ENCODE peak calls at places on chromosome 21, in eight cellular contexts. A is lower lobe of right lung; F is adrenal gland; H is CD8-positive, alpha-beta T cell; X is astrocyte of the cerebellum; R is kidney; L is SK-N-SH; Z is hepatocyte. Y is an unnamed sample.
A peak's percentile ranks its signal among the peaks of the same experiment; 100 is the strongest.

GRCh38 chr21:27581168-27581567 is 614.3 kb upstream of the ADAMTS5 start:
- DNase-seq in A (no peak), F (no peak), H (no peak), X (no peak), R (no peak), L (no peak), Z (no peak), Y (peak; percentile 49)

GRCh38 chr21:25979845-25980433 is 190.6 kb downstream of the APP start:
- DNase-seq in A (no peak), F (no peak), H (no peak), X (no peak), R (no peak), L (no peak), Z (no peak), Y (no peak)

GRCh38 chr21:35222021-35222420 is 172.9 kb upstream of the RUNX1 start:
- DNase-seq in A (no peak), F (no peak), H (no peak), X (no peak), R (no peak), L (no peak), Z (no peak), Y (no peak)

GRCh38 chr21:42189860-42190491 is 29.0 kb upstream of the ABCG1 start:
- DNase-seq in A (no peak), F (peak; percentile 50), H (no peak), X (no peak), R (no peak), L (no peak), Z (no peak), Y (peak; percentile 14)

GRCh38 chr21:35476616-35477395 is 427.7 kb upstream of the RUNX1 start:
- DNase-seq in A (no peak), F (no peak), H (no peak), X (peak; percentile 34), R (no peak), L (no peak), Z (no peak), Y (peak; percentile 73)

GRCh38 chr21:42580076-42580792 is 66.6 kb downstream of the SLC37A1 start:
- DNase-seq in A (no peak), F (no peak), H (no peak), X (no peak), R (peak; percentile 48), L (no peak), Z (no peak), Y (no peak)

GRCh38 chr21:31052489-31053142 is 14.3 kb upstream of the KRTAP19-8 start:
- DNase-seq in A (no peak), F (no peak), H (no peak), X (no peak), R (no peak), L (no peak), Z (no peak), Y (no peak)

GRCh38 chr21:35319684-35320083 is 270.6 kb upstream of the RUNX1 start:
- DNase-seq in A (no peak), F (no peak), H (no peak), X (no peak), R (no peak), L (no peak), Z (no peak), Y (no peak)

GRCh38 chr21:25496825-25497482 is 110.3 kb downstream of the MRPL39 start:
- DNase-seq in A (no peak), F (no peak), H (no peak), X (peak; percentile 16), R (no peak), L (no peak), Z (no peak), Y (peak; percentile 27)

GRCh38 chr21:29125979-29126378 is 4.5 kb upstream of the MAP3K7CL start:
- DNase-seq in A (no peak), F (no peak), H (no peak), X (no peak), R (no peak), L (no peak), Z (no peak), Y (no peak)

GRCh38 chr21:46226920-46227599 is 1.5 kb downstream of the LSS start:
- DNase-seq in A (no peak), F (no peak), H (no peak), X (no peak), R (no peak), L (no peak), Z (peak; percentile 36), Y (peak; percentile 55)

GRCh38 chr21:42125571-42126544 is 54.7 kb downstream of the UMODL1 start:
- DNase-seq in A (no peak), F (no peak), H (no peak), X (no peak), R (peak; percentile 59), L (no peak), Z (peak; percentile 61), Y (peak; percentile 69)

GRCh38 chr21:40386301-40386911 is 460.6 kb downstream of the DSCAM start:
- DNase-seq in A (peak; percentile 67), F (peak; percentile 81), H (no peak), X (no peak), R (peak; percentile 84), L (peak; percentile 78), Z (peak; percentile 86), Y (no peak)

GRCh38 chr21:38712076-38712475 is 93.7 kb upstream of the ETS2 start:
- DNase-seq in A (no peak), F (peak; percentile 57), H (no peak), X (peak; percentile 23), R (no peak), L (peak; percentile 36), Z (peak; percentile 59), Y (peak; percentile 54)

GRCh38 chr21:38798481-38798882 is 7.2 kb upstream of the ETS2 start:
- DNase-seq in A (no peak), F (no peak), H (no peak), X (no peak), R (peak; percentile 91), L (peak; percentile 40), Z (peak; percentile 88), Y (no peak)

GRCh38 chr21:18954415-18954972 is 550.9 kb upstream of the TMPRSS15 start:
- DNase-seq in A (no peak), F (no peak), H (no peak), X (no peak), R (no peak), L (no peak), Z (peak; percentile 55), Y (no peak)

GRCh38 chr21:41692216-41692615 is 74.6 kb downstream of the RIPK4 start:
- DNase-seq in A (no peak), F (no peak), H (no peak), X (no peak), R (no peak), L (no peak), Z (peak; percentile 3), Y (no peak)

GRCh38 chr21:29078884-29079765 is 5.7 kb upstream of the CCT8 start:
- DNase-seq in A (peak; percentile 52), F (peak; percentile 74), H (peak; percentile 69), X (no peak), R (no peak), L (no peak), Z (no peak), Y (no peak)

DNA sequence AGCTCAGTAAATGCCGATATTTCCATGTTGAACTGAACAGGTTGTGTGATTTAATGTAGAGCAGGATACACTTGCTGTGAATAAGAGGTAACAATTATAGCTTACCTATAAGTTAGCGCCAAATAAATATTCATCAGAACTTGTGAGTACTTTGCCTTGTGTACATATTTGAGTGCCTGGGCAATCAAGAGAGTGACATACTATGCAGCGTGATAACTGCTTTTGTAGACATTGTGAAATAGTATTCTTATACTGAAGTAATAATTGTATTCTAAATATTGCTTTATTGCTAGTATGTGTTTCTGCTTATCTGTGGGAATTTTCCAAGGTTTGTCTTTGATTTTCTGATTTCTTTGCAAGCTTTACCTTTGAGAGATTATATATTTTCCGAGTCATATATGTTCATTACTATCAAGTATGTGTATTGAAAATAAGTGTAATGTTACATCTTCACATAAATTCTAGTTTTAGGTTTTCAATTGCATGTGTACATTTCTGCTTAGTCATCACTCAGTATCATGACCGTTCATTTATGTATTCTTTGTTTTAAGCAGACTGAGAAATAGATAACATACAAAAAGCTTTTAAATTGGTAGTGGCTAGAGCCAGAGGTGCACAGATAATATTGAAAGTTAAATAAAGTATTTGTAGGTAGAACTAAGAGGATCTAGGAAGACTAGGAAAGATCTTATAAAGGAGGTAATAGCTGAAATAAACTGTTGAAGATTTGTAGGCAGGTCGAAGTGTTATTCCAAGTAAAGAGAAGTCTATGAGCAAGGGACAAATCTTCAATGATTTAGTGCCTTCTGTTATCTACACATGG is 19.5 kb downstream of the USP25 start:
- DNase-seq in A (no peak), F (no peak), H (no peak), X (no peak), R (no peak), L (no peak), Z (peak; percentile 7), Y (no peak)
- H3K4me3 ChIP-seq in A (no peak overlapping the region), F (no peak overlapping the region), H (no peak overlapping the region), X (no peak overlapping the region), R (no peak overlapping the region), L (no peak overlapping the region), Z (no peak overlapping the region), Y (no peak overlapping the region)

DNA sequence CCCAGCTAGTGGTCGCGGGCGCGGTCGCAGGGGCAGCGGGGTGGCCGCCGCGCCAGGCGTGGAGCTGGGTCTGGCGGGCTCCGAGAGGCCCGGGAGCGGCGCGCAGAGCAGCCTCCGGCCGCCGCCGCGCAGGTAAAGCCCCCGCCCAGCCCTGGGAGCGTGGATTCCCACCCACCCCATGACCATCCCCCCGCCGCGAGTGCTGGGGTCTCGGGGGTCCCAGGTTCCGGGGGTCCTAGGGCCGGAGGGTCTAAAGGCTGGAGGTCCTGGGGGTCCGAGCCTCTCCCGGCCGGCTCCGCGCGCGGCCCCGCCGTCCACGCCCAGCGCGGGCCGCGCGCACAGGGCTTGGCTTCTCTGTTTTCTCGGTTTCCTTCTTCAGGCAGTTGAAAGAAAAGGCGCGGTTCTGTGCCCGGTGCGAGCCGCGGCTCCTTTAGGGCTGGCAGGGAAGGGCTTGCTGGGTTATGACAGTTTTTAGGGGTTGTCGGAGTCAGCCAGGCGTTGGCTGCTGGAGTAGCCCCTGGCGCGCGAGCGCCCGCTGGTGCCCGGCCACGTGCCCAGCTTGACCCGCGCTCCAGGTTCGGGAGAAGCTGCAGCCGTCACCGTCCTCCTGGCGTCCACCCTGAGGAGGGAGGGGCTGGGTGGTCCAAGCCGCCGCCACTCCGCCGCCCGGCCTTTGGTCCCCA is 355 bp downstream of the LRRC3 start:
- DNase-seq in A (peak; percentile 76), F (peak; percentile 62), H (peak; percentile 60), X (no peak), R (peak; percentile 75), L (peak; percentile 82), Z (peak; percentile 69), Y (peak; percentile 25)
- TF ChIP-seq CTCF in A (peak; percentile 31), F (no peak), H (no peak), X (no peak), R (peak; percentile 12), L (peak; percentile 45), Z (peak; percentile 37), Y (peak; percentile 25)

GRCh38 chr21:44486302-44486701 is 31.0 kb downstream of the LRRC3 start:
- DNase-seq in A (no peak), F (no peak), H (no peak), X (no peak), R (no peak), L (no peak), Z (no peak), Y (no peak)
- H3K4me3 ChIP-seq in A (peak overlapping the region; percentile 36), F (no peak overlapping the region), H (no peak overlapping the region), X (no peak overlapping the region), R (no peak overlapping the region), L (peak overlapping the region; percentile 52), Z (peak overlapping the region; percentile 50), Y (peak overlapping the region; percentile 53)

DNA sequence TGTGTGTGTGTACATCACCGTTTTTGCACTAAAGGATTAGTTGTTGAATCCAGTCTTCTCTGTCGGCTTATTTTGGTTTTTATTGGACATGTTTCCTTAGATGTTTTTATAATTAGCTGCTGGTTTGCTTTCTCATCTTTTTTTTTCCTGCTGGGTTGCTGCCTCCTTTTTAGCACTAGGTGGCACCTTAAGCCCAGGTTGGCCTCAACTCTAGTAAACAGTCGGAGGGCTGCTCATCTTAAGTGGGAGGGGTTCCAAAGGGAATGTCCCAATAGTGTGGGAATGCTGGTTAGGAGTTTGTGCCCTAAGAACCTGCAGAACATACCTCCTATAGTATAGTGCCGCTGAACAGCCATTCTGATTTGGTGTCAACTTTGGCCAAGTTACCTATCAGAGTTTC is 570.1 kb upstream of the CXADR start:
- DNase-seq in A (no peak), F (no peak), H (no peak), X (peak; percentile 16), R (no peak), L (peak; percentile 1), Z (peak; percentile 42), Y (no peak)
- TF ChIP-seq CTCF in A (no peak), F (peak; percentile 33), H (no peak), X (peak; percentile 62), R (no peak), L (peak; percentile 42), Z (peak; percentile 41), Y (peak; percentile 7)